ENCODE peak calls at places on chromosomes 11 and 22, in nine cellular contexts. One of them, this sample, is unnamed.

GRCh38 chr11:117868815-117869642 is 7.4 kb downstream of the FXYD6 start:
- DNase-seq in A549: no peak
- DNase-seq in adrenal gland: no peak
- DNase-seq in tibial artery: no peak
- DNase-seq in aorta: no peak
- DNase-seq in right atrium auricular region: no peak
- DNase-seq in IMR-90: no peak
- DNase-seq in psoas muscle: no peak
- DNase-seq in skeletal muscle cell: no peak
- DNase-seq in this sample: no peak

GRCh38 chr22:33597274-33597985 is 322.8 kb downstream of the LARGE1 start:
- DNase-seq in aorta: no peak
- DNase-seq in psoas muscle: no peak
- DNase-seq in A549: no peak
- DNase-seq in skeletal muscle cell: no peak
- DNase-seq in IMR-90: no peak
- DNase-seq in tibial artery: no peak
- DNase-seq in right atrium auricular region: no peak
- DNase-seq in adrenal gland: peak
- DNase-seq in this sample: no peak

GRCh38 chr22:19568337-19569311 is 44.4 kb upstream of the CLDN5 start:
- DNase-seq in tibial artery: no peak
- DNase-seq in skeletal muscle cell: peak
- DNase-seq in A549: peak
- DNase-seq in adrenal gland: peak
- DNase-seq in aorta: no peak
- DNase-seq in IMR-90: peak
- DNase-seq in psoas muscle: no peak
- DNase-seq in right atrium auricular region: no peak
- DNase-seq in this sample: no peak

GRCh38 chr11:1442163-1442562 is 44.4 kb downstream of the MOB2 start:
- DNase-seq in IMR-90: no peak
- DNase-seq in right atrium auricular region: no peak
- DNase-seq in A549: peak
- DNase-seq in aorta: no peak
- DNase-seq in tibial artery: no peak
- DNase-seq in skeletal muscle cell: no peak
- DNase-seq in psoas muscle: no peak
- DNase-seq in adrenal gland: no peak
- DNase-seq in this sample: no peak

GRCh38 chr11:125463590-125464265 is 32.3 kb downstream of the FEZ1 start:
- DNase-seq in right atrium auricular region: no peak
- DNase-seq in A549: no peak
- DNase-seq in adrenal gland: no peak
- DNase-seq in tibial artery: no peak
- DNase-seq in IMR-90: peak
- DNase-seq in skeletal muscle cell: no peak
- DNase-seq in aorta: no peak
- DNase-seq in psoas muscle: no peak
- DNase-seq in this sample: no peak

GRCh38 chr22:46129390-46130041 is 20.8 kb upstream of the PPARA start:
- DNase-seq in tibial artery: no peak
- DNase-seq in IMR-90: no peak
- DNase-seq in right atrium auricular region: no peak
- DNase-seq in aorta: peak
- DNase-seq in psoas muscle: peak
- DNase-seq in skeletal muscle cell: no peak
- DNase-seq in adrenal gland: peak
- DNase-seq in A549: no peak
- DNase-seq in this sample: no peak

GRCh38 chr22:24578355-24579241 is 14.3 kb downstream of the LRRC75B start:
- DNase-seq in psoas muscle: no peak
- DNase-seq in tibial artery: no peak
- DNase-seq in A549: peak
- DNase-seq in right atrium auricular region: no peak
- DNase-seq in aorta: no peak
- DNase-seq in IMR-90: peak
- DNase-seq in skeletal muscle cell: no peak
- DNase-seq in adrenal gland: no peak
- DNase-seq in this sample: no peak

GRCh38 chr22:24005201-24005600 is at the start of gene GSTT4:
- DNase-seq in tibial artery: peak
- DNase-seq in aorta: peak
- DNase-seq in skeletal muscle cell: no peak
- DNase-seq in psoas muscle: no peak
- DNase-seq in IMR-90: no peak
- DNase-seq in A549: no peak
- DNase-seq in right atrium auricular region: no peak
- DNase-seq in adrenal gland: no peak
- DNase-seq in this sample: no peak

GRCh38 chr11:61056566-61056965 is 45.7 kb upstream of the CD5 start:
- DNase-seq in aorta: no peak
- DNase-seq in psoas muscle: no peak
- DNase-seq in skeletal muscle cell: no peak
- DNase-seq in A549: no peak
- DNase-seq in right atrium auricular region: no peak
- DNase-seq in adrenal gland: no peak
- DNase-seq in tibial artery: peak
- DNase-seq in IMR-90: no peak
- DNase-seq in this sample: no peak

GRCh38 chr11:29937526-29937925 is 79.3 kb downstream of the KCNA4 start:
- DNase-seq in right atrium auricular region: no peak
- DNase-seq in psoas muscle: no peak
- DNase-seq in aorta: no peak
- DNase-seq in tibial artery: no peak
- DNase-seq in adrenal gland: no peak
- DNase-seq in skeletal muscle cell: no peak
- DNase-seq in A549: no peak
- DNase-seq in IMR-90: no peak
- DNase-seq in this sample: no peak
- H3K4me3 ChIP-seq in right atrium auricular region: no peak
- H3K4me3 ChIP-seq in psoas muscle: no peak
- H3K4me3 ChIP-seq in aorta: no peak
- H3K4me3 ChIP-seq in tibial artery: no peak
- H3K4me3 ChIP-seq in adrenal gland: no peak
- H3K4me3 ChIP-seq in skeletal muscle cell: no peak
- H3K4me3 ChIP-seq in A549: no peak
- H3K4me3 ChIP-seq in IMR-90: no peak
- H3K4me3 ChIP-seq in this sample: no peak

DNA sequence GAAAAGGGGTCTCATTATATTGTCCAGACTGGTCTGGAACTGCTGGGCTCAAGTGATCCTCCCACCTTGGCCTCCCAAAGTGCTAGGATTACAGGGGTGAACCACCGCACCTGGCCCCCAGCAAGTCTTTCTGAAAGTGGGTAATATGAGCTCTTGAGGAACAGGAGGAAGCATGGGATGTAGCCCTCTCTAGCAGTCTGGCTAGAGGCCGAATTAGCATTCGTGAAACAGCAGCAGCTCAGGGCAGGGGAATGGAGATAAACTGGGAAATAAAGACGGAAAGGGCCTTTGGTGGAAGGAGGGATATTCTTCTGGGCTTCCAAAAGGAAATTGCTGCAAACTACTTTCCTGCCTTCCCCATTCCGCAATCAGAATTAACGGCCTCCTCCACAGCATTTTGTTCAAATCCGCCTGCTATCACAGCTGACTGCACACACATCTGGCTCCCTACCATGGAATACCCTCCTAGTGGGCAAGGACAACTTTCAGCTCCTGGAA is 44.3 kb downstream of the MICAL3 start:
- DNase-seq in adrenal gland: no peak
- DNase-seq in skeletal muscle cell: no peak
- DNase-seq in IMR-90: no peak
- DNase-seq in psoas muscle: no peak
- DNase-seq in tibial artery: no peak
- DNase-seq in A549: no peak
- DNase-seq in right atrium auricular region: no peak
- DNase-seq in aorta: no peak
- DNase-seq in this sample: no peak
- H3K4me3 ChIP-seq in adrenal gland: no peak
- H3K4me3 ChIP-seq in skeletal muscle cell: no peak
- H3K4me3 ChIP-seq in IMR-90: no peak
- H3K4me3 ChIP-seq in psoas muscle: peak
- H3K4me3 ChIP-seq in tibial artery: no peak
- H3K4me3 ChIP-seq in A549: no peak
- H3K4me3 ChIP-seq in right atrium auricular region: no peak
- H3K4me3 ChIP-seq in aorta: no peak
- H3K4me3 ChIP-seq in this sample: no peak

DNA sequence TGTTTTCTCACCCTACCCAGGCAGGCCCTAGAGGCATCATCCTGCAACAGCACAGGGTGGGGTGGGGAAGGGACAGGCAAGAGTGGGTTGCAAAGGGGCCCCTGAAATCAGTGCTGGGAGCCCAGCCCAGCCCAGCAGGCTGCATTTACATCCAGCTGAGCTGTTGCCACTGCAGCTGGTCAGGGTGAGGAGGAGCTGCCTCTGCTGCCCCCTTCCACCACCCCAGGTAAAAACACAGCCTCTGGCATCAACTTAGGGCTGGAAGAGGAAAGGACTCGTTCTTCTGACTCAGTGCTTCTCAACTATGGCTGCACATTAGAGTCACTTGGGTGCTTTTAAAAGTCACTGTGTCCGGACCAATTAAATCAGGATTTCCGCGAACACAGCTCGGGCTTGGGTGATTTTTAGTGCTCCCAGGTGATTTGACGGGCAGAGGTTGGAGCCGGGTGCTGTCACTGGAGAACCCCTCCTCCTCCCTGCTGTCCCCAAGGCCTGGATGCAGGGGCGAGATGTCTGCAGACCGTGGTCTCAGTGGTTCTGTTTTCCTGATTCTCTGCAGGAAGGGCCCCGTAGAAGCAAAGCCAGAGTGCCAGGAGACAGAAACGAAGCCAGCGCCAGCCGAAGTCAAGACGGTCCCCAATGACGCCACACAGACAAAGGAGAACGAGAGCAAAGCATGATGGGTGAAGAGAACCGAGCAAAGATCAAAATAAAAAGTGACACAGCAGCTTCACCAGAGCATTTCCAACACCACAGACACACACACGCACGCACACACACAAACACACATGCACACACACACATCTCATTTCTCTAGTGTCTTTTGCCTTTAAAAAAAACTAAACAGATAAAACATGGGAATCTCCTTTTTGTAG is 39.4 kb upstream of the TTC12 start:
- DNase-seq in tibial artery: no peak
- DNase-seq in psoas muscle: no peak
- DNase-seq in aorta: no peak
- DNase-seq in skeletal muscle cell: no peak
- DNase-seq in A549: peak
- DNase-seq in right atrium auricular region: no peak
- DNase-seq in IMR-90: no peak
- DNase-seq in adrenal gland: no peak
- DNase-seq in this sample: no peak
- H3K4me3 ChIP-seq in tibial artery: no peak
- H3K4me3 ChIP-seq in psoas muscle: no peak
- H3K4me3 ChIP-seq in aorta: no peak
- H3K4me3 ChIP-seq in skeletal muscle cell: no peak
- H3K4me3 ChIP-seq in A549: no peak
- H3K4me3 ChIP-seq in right atrium auricular region: no peak
- H3K4me3 ChIP-seq in IMR-90: no peak
- H3K4me3 ChIP-seq in adrenal gland: no peak
- H3K4me3 ChIP-seq in this sample: no peak

GRCh38 chr22:35333220-35333619 is 33.5 kb downstream of the TOM1 start:
- DNase-seq in right atrium auricular region: no peak
- DNase-seq in psoas muscle: no peak
- DNase-seq in IMR-90: no peak
- DNase-seq in aorta: no peak
- DNase-seq in adrenal gland: no peak
- DNase-seq in skeletal muscle cell: no peak
- DNase-seq in A549: no peak
- DNase-seq in tibial artery: no peak
- DNase-seq in this sample: no peak

GRCh38 chr22:35327690-35328471 is 28.2 kb downstream of the TOM1 start:
- DNase-seq in adrenal gland: no peak
- DNase-seq in psoas muscle: no peak
- DNase-seq in IMR-90: no peak
- DNase-seq in aorta: no peak
- DNase-seq in A549: no peak
- DNase-seq in right atrium auricular region: no peak
- DNase-seq in tibial artery: no peak
- DNase-seq in skeletal muscle cell: no peak
- DNase-seq in this sample: no peak

GRCh38 chr22:35329114-35329847 is 29.6 kb downstream of the TOM1 start:
- DNase-seq in A549: no peak
- DNase-seq in IMR-90: no peak
- DNase-seq in right atrium auricular region: no peak
- DNase-seq in aorta: no peak
- DNase-seq in psoas muscle: no peak
- DNase-seq in tibial artery: no peak
- DNase-seq in skeletal muscle cell: no peak
- DNase-seq in adrenal gland: no peak
- DNase-seq in this sample: no peak

GRCh38 chr22:35328472-35328885 is 28.8 kb downstream of the TOM1 start:
- DNase-seq in psoas muscle: peak
- DNase-seq in adrenal gland: peak
- DNase-seq in A549: no peak
- DNase-seq in skeletal muscle cell: no peak
- DNase-seq in tibial artery: peak
- DNase-seq in IMR-90: no peak
- DNase-seq in right atrium auricular region: peak
- DNase-seq in aorta: no peak
- DNase-seq in this sample: no peak

DNA sequence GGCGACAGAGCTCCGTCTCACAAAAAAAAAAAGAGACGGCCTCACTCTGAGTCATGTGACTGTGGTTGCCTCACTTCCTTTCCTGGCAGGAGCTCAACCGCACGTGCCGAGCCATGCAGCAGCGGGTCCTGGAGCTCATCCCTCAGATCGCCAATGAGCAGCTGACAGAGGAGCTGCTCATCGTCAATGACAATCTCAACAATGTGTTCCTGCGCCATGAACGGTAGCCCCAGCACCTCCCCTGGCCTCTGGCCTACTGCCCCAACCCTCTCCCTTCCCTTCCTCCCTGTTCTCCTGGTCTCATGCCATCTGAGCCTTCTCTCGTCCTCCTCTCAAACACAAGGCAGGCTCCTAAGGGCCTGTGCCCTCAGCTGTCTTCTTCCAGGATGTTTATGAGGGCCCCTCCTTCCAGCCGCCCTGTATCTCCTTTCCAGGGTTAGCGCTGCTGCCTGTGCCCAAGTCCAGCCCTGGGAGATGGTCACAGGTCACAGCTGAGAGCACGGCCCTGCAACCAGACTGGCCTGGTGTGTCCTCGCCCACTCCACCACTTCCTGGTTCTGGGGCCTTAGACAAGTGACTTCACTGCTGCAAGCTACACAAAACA is 30.7 kb downstream of the TOM1 start:
- DNase-seq in aorta: peak
- DNase-seq in IMR-90: peak
- DNase-seq in adrenal gland: peak
- DNase-seq in tibial artery: peak
- DNase-seq in right atrium auricular region: peak
- DNase-seq in psoas muscle: peak
- DNase-seq in A549: no peak
- DNase-seq in skeletal muscle cell: peak
- DNase-seq in this sample: no peak
- H3K4me3 ChIP-seq in aorta: no peak
- H3K4me3 ChIP-seq in IMR-90: no peak
- H3K4me3 ChIP-seq in adrenal gland: no peak
- H3K4me3 ChIP-seq in tibial artery: no peak
- H3K4me3 ChIP-seq in right atrium auricular region: no peak
- H3K4me3 ChIP-seq in psoas muscle: no peak
- H3K4me3 ChIP-seq in A549: no peak
- H3K4me3 ChIP-seq in skeletal muscle cell: no peak
- H3K4me3 ChIP-seq in this sample: no peak

This sample was measured in GM12864.